ENCODE peak calls at places on chromosomes 7 and 10, in six cellular contexts. One of them, this sample, is unnamed. For H3K9me3, the result is how much of the 10 kb centered on the place peaks cover.

GRCh38 chr7:112770051-112770450 is 20.1 kb downstream of the TMEM168 start:
- DNase-seq in CD4-positive, CD25-positive, alpha-beta regulatory T cell: no peak
- DNase-seq in ovary: no peak
- DNase-seq in CD8-positive, alpha-beta T cell: no peak
- DNase-seq in A549: no peak
- DNase-seq in psoas muscle: no peak
- DNase-seq in this sample: no peak

GRCh38 chr7:40742270-40742669 is 607.5 kb downstream of the SUGCT start:
- DNase-seq in CD8-positive, alpha-beta T cell: no peak
- DNase-seq in A549: no peak
- DNase-seq in ovary: no peak
- DNase-seq in psoas muscle: no peak
- DNase-seq in CD4-positive, CD25-positive, alpha-beta regulatory T cell: no peak
- DNase-seq in this sample: no peak

GRCh38 chr7:30010022-30010421 is 16.5 kb downstream of the FKBP14 start:
- DNase-seq in ovary: no peak
- DNase-seq in A549: no peak
- DNase-seq in CD8-positive, alpha-beta T cell: no peak
- DNase-seq in psoas muscle: no peak
- DNase-seq in CD4-positive, CD25-positive, alpha-beta regulatory T cell: no peak
- DNase-seq in this sample: no peak

GRCh38 chr10:16809074-16809718 is 8.0 kb downstream of the RSU1 start:
- DNase-seq in psoas muscle: peak
- DNase-seq in CD4-positive, CD25-positive, alpha-beta regulatory T cell: peak
- DNase-seq in A549: no peak
- DNase-seq in ovary: no peak
- DNase-seq in CD8-positive, alpha-beta T cell: peak
- DNase-seq in this sample: no peak

GRCh38 chr10:13317474-13317873 is 17.6 kb upstream of the PHYH start:
- DNase-seq in A549: no peak
- DNase-seq in CD8-positive, alpha-beta T cell: no peak
- DNase-seq in CD4-positive, CD25-positive, alpha-beta regulatory T cell: no peak
- DNase-seq in psoas muscle: no peak
- DNase-seq in ovary: no peak
- DNase-seq in this sample: no peak

GRCh38 chr7:153415632-153416031 is 636.6 kb upstream of the DPP6 start:
- DNase-seq in CD4-positive, CD25-positive, alpha-beta regulatory T cell: no peak
- DNase-seq in CD8-positive, alpha-beta T cell: no peak
- DNase-seq in ovary: no peak
- DNase-seq in psoas muscle: no peak
- DNase-seq in A549: no peak
- DNase-seq in this sample: no peak

GRCh38 chr10:3782456-3783312 is 2.3 kb downstream of the KLF6 start:
- DNase-seq in CD8-positive, alpha-beta T cell: peak
- DNase-seq in CD4-positive, CD25-positive, alpha-beta regulatory T cell: peak
- DNase-seq in psoas muscle: peak
- DNase-seq in A549: no peak
- DNase-seq in ovary: peak
- DNase-seq in this sample: peak

GRCh38 chr7:130912910-130913720 is 179.1 kb upstream of the KLF14 start:
- DNase-seq in psoas muscle: peak
- DNase-seq in ovary: peak
- DNase-seq in CD4-positive, CD25-positive, alpha-beta regulatory T cell: peak
- DNase-seq in CD8-positive, alpha-beta T cell: peak
- DNase-seq in A549: no peak
- DNase-seq in this sample: peak

GRCh38 chr7:69800495-69800894 is 202.2 kb downstream of the AUTS2 start:
- DNase-seq in CD4-positive, CD25-positive, alpha-beta regulatory T cell: no peak
- DNase-seq in psoas muscle: no peak
- DNase-seq in CD8-positive, alpha-beta T cell: no peak
- DNase-seq in A549: peak
- DNase-seq in ovary: no peak
- DNase-seq in this sample: no peak

GRCh38 chr10:20133669-20134189 is 317.5 kb downstream of the PLXDC2 start:
- DNase-seq in A549: no peak
- DNase-seq in ovary: no peak
- DNase-seq in CD4-positive, CD25-positive, alpha-beta regulatory T cell: no peak
- DNase-seq in psoas muscle: no peak
- DNase-seq in CD8-positive, alpha-beta T cell: no peak
- DNase-seq in this sample: no peak

GRCh38 chr10:114607358-114607998 is 50.6 kb downstream of the ABLIM1 start:
- DNase-seq in CD4-positive, CD25-positive, alpha-beta regulatory T cell: no peak
- DNase-seq in A549: no peak
- DNase-seq in CD8-positive, alpha-beta T cell: no peak
- DNase-seq in psoas muscle: no peak
- DNase-seq in ovary: no peak
- DNase-seq in this sample: no peak

GRCh38 chr7:47405921-47406765 is 175.8 kb downstream of the TNS3 start:
- DNase-seq in CD4-positive, CD25-positive, alpha-beta regulatory T cell: no peak
- DNase-seq in psoas muscle: peak
- DNase-seq in CD8-positive, alpha-beta T cell: no peak
- DNase-seq in ovary: peak
- DNase-seq in A549: no peak
- DNase-seq in this sample: no peak

GRCh38 chr7:2921748-2922147 is 77.6 kb upstream of the GNA12 start:
- DNase-seq in ovary: no peak
- DNase-seq in A549: peak
- DNase-seq in psoas muscle: no peak
- DNase-seq in CD8-positive, alpha-beta T cell: no peak
- DNase-seq in CD4-positive, CD25-positive, alpha-beta regulatory T cell: no peak
- DNase-seq in this sample: no peak

GRCh38 chr7:107387573-107388219 is 82.2 kb upstream of the GPR22 start:
- DNase-seq in A549: no peak
- DNase-seq in psoas muscle: no peak
- DNase-seq in ovary: no peak
- DNase-seq in CD4-positive, CD25-positive, alpha-beta regulatory T cell: no peak
- DNase-seq in CD8-positive, alpha-beta T cell: no peak
- DNase-seq in this sample: no peak

GRCh38 chr10:13787015-13787421 is 200.3 kb downstream of the PRPF18 start:
- DNase-seq in ovary: no peak
- DNase-seq in CD4-positive, CD25-positive, alpha-beta regulatory T cell: peak
- DNase-seq in A549: no peak
- DNase-seq in psoas muscle: no peak
- DNase-seq in CD8-positive, alpha-beta T cell: peak
- DNase-seq in this sample: peak

GRCh38 chr7:26583094-26583493 is 281.3 kb downstream of the SKAP2 start:
- DNase-seq in CD4-positive, CD25-positive, alpha-beta regulatory T cell: no peak
- DNase-seq in A549: no peak
- DNase-seq in ovary: no peak
- DNase-seq in CD8-positive, alpha-beta T cell: no peak
- DNase-seq in psoas muscle: no peak
- DNase-seq in this sample: no peak

GRCh38 chr7:74165867-74166593 is 8.1 kb upstream of the EIF4H start:
- DNase-seq in psoas muscle: no peak
- DNase-seq in ovary: no peak
- DNase-seq in A549: no peak
- DNase-seq in CD4-positive, CD25-positive, alpha-beta regulatory T cell: no peak
- DNase-seq in CD8-positive, alpha-beta T cell: no peak
- DNase-seq in this sample: no peak

GRCh38 chr7:20312562-20312961 is 18.1 kb upstream of the ITGB8 start:
- DNase-seq in psoas muscle: no peak
- DNase-seq in CD4-positive, CD25-positive, alpha-beta regulatory T cell: no peak
- DNase-seq in ovary: no peak
- DNase-seq in A549: no peak
- DNase-seq in CD8-positive, alpha-beta T cell: no peak
- DNase-seq in this sample: no peak

GRCh38 chr7:26090927-26091519 is 61.0 kb upstream of the NFE2L3 start:
- DNase-seq in ovary: no peak
- DNase-seq in A549: peak
- DNase-seq in psoas muscle: no peak
- DNase-seq in CD8-positive, alpha-beta T cell: no peak
- DNase-seq in CD4-positive, CD25-positive, alpha-beta regulatory T cell: peak
- DNase-seq in this sample: peak

GRCh38 chr7:35848728-35849127 is 47.9 kb downstream of the SEPTIN7 start:
- DNase-seq in ovary: no peak
- DNase-seq in psoas muscle: no peak
- DNase-seq in CD8-positive, alpha-beta T cell: no peak
- DNase-seq in CD4-positive, CD25-positive, alpha-beta regulatory T cell: no peak
- DNase-seq in A549: no peak
- DNase-seq in this sample: no peak

GRCh38 chr7:38775503-38775902 is 133.5 kb downstream of the VPS41 start:
- DNase-seq in A549: no peak
- DNase-seq in CD8-positive, alpha-beta T cell: no peak
- DNase-seq in CD4-positive, CD25-positive, alpha-beta regulatory T cell: no peak
- DNase-seq in psoas muscle: no peak
- DNase-seq in ovary: no peak
- DNase-seq in this sample: no peak

GRCh38 chr10:53579773-53580172 is 807.2 kb upstream of the MBL2 start:
- DNase-seq in ovary: no peak
- DNase-seq in A549: no peak
- DNase-seq in CD4-positive, CD25-positive, alpha-beta regulatory T cell: no peak
- DNase-seq in CD8-positive, alpha-beta T cell: no peak
- DNase-seq in psoas muscle: no peak
- DNase-seq in this sample: no peak

GRCh38 chr10:7856685-7857084 is 38.4 kb downstream of the TAF3 start:
- DNase-seq in A549: no peak
- DNase-seq in CD4-positive, CD25-positive, alpha-beta regulatory T cell: no peak
- DNase-seq in ovary: no peak
- DNase-seq in CD8-positive, alpha-beta T cell: no peak
- DNase-seq in psoas muscle: no peak
- DNase-seq in this sample: no peak

GRCh38 chr10:63115732-63116383 is 17.3 kb upstream of the NRBF2 start:
- DNase-seq in ovary: peak
- DNase-seq in CD8-positive, alpha-beta T cell: no peak
- DNase-seq in A549: no peak
- DNase-seq in psoas muscle: peak
- DNase-seq in CD4-positive, CD25-positive, alpha-beta regulatory T cell: no peak
- DNase-seq in this sample: no peak

GRCh38 chr7:82444220-82445049 is 858 bp upstream of the CACNA2D1 start:
- DNase-seq in A549: peak
- DNase-seq in ovary: no peak
- DNase-seq in CD8-positive, alpha-beta T cell: no peak
- DNase-seq in CD4-positive, CD25-positive, alpha-beta regulatory T cell: no peak
- DNase-seq in psoas muscle: no peak
- DNase-seq in this sample: no peak

DNA sequence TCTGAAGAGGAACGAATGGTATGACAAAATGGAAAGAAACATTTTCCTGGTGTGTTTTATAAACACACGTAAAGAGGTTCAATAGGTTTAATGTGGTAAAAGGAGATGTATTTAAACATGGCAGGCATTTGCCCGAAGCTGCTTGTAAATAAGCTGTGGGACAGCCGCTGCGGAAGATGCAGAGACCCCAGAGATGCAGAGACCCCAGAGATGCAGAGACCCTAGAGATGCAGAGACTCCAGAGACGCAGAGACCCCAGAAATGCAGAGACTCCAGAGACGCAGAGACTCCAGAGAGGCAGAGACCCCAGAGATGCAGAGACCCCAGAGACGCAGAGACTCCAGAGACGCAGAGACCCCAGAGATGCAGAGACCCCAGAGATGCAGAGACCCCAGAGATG is 534.1 kb downstream of the PTPRN2 start:
- DNase-seq in A549: no peak
- DNase-seq in ovary: no peak
- DNase-seq in CD8-positive, alpha-beta T cell: no peak
- DNase-seq in CD4-positive, CD25-positive, alpha-beta regulatory T cell: no peak
- DNase-seq in psoas muscle: no peak
- DNase-seq in this sample: no peak
- H3K9me3 ChIP-seq in A549: under half
- H3K9me3 ChIP-seq in ovary: under half
- H3K9me3 ChIP-seq in CD8-positive, alpha-beta T cell: under half
- H3K9me3 ChIP-seq in CD4-positive, CD25-positive, alpha-beta regulatory T cell: under half
- H3K9me3 ChIP-seq in psoas muscle: under half
- H3K9me3 ChIP-seq in this sample: under half

GRCh38 chr7:71377469-71377868 is 245.5 kb downstream of the GALNT17 start:
- DNase-seq in CD8-positive, alpha-beta T cell: no peak
- DNase-seq in ovary: no peak
- DNase-seq in CD4-positive, CD25-positive, alpha-beta regulatory T cell: no peak
- DNase-seq in psoas muscle: no peak
- DNase-seq in A549: no peak
- DNase-seq in this sample: no peak

GRCh38 chr7:71377062-71377461 is 245.1 kb downstream of the GALNT17 start:
- DNase-seq in ovary: no peak
- DNase-seq in CD8-positive, alpha-beta T cell: no peak
- DNase-seq in A549: no peak
- DNase-seq in CD4-positive, CD25-positive, alpha-beta regulatory T cell: no peak
- DNase-seq in psoas muscle: no peak
- DNase-seq in this sample: no peak

GRCh38 chr7:71372991-71373390 is 241.0 kb downstream of the GALNT17 start:
- DNase-seq in ovary: no peak
- DNase-seq in CD8-positive, alpha-beta T cell: no peak
- DNase-seq in A549: no peak
- DNase-seq in psoas muscle: no peak
- DNase-seq in CD4-positive, CD25-positive, alpha-beta regulatory T cell: no peak
- DNase-seq in this sample: no peak
- H3K9me3 ChIP-seq in ovary: under half
- H3K9me3 ChIP-seq in CD8-positive, alpha-beta T cell: under half
- H3K9me3 ChIP-seq in A549: under half
- H3K9me3 ChIP-seq in psoas muscle: under half
- H3K9me3 ChIP-seq in CD4-positive, CD25-positive, alpha-beta regulatory T cell: under half
- H3K9me3 ChIP-seq in this sample: under half

GRCh38 chr10:131856441-131857094 is 44.2 kb upstream of the PPP2R2D start:
- DNase-seq in CD4-positive, CD25-positive, alpha-beta regulatory T cell: no peak
- DNase-seq in A549: no peak
- DNase-seq in psoas muscle: no peak
- DNase-seq in ovary: no peak
- DNase-seq in CD8-positive, alpha-beta T cell: no peak
- DNase-seq in this sample: no peak
- H3K9me3 ChIP-seq in CD4-positive, CD25-positive, alpha-beta regulatory T cell: under half
- H3K9me3 ChIP-seq in A549: under half
- H3K9me3 ChIP-seq in psoas muscle: under half
- H3K9me3 ChIP-seq in ovary: under half
- H3K9me3 ChIP-seq in CD8-positive, alpha-beta T cell: under half
- H3K9me3 ChIP-seq in this sample: under half

GRCh38 chr10:130744631-130745030 is 566.9 kb downstream of the TCERG1L start:
- DNase-seq in psoas muscle: no peak
- DNase-seq in CD4-positive, CD25-positive, alpha-beta regulatory T cell: no peak
- DNase-seq in CD8-positive, alpha-beta T cell: no peak
- DNase-seq in A549: no peak
- DNase-seq in ovary: no peak
- DNase-seq in this sample: no peak
- H3K9me3 ChIP-seq in psoas muscle: under half
- H3K9me3 ChIP-seq in CD4-positive, CD25-positive, alpha-beta regulatory T cell: under half
- H3K9me3 ChIP-seq in CD8-positive, alpha-beta T cell: under half
- H3K9me3 ChIP-seq in A549: under half
- H3K9me3 ChIP-seq in ovary: under half
- H3K9me3 ChIP-seq in this sample: under half

DNA sequence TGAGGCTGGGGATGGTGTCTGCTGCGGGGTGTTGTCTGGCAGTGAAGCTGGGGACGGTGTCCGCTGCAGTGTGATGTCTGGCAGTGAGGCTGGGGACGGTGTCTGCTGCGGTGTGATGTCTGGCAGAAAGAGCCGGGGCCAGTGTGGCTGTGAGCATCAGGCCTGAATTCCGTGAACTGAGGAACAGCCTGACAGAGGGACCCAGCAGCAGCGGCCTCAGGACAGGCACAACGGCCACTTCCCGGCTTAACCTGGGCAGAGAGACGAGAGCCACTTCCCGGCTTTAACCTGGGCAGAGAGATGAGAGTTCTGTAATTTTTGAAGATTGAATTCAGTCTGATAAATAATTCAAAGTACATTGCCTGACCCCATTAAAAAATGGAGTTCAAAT is 321.2 kb downstream of the PTPRN2 start:
- DNase-seq in CD4-positive, CD25-positive, alpha-beta regulatory T cell: no peak
- DNase-seq in ovary: no peak
- DNase-seq in CD8-positive, alpha-beta T cell: no peak
- DNase-seq in A549: no peak
- DNase-seq in psoas muscle: no peak
- DNase-seq in this sample: peak
- H3K9me3 ChIP-seq in CD4-positive, CD25-positive, alpha-beta regulatory T cell: under half
- H3K9me3 ChIP-seq in ovary: under half
- H3K9me3 ChIP-seq in CD8-positive, alpha-beta T cell: under half
- H3K9me3 ChIP-seq in A549: under half
- H3K9me3 ChIP-seq in psoas muscle: under half
- H3K9me3 ChIP-seq in this sample: under half

GRCh38 chr10:105509551-105509950 is 868.5 kb downstream of the SORCS3 start:
- DNase-seq in A549: no peak
- DNase-seq in psoas muscle: no peak
- DNase-seq in CD8-positive, alpha-beta T cell: no peak
- DNase-seq in CD4-positive, CD25-positive, alpha-beta regulatory T cell: no peak
- DNase-seq in ovary: no peak
- DNase-seq in this sample: no peak
- H3K9me3 ChIP-seq in A549: under half
- H3K9me3 ChIP-seq in psoas muscle: under half
- H3K9me3 ChIP-seq in CD8-positive, alpha-beta T cell: under half
- H3K9me3 ChIP-seq in CD4-positive, CD25-positive, alpha-beta regulatory T cell: under half
- H3K9me3 ChIP-seq in ovary: under half
- H3K9me3 ChIP-seq in this sample: under half